ENCODE peak calls at places on chromosome 18, in ten cellular contexts. One of them, this sample, is unnamed.

GRCh38 chr18:4823091-4823490 is 368.0 kb upstream of the DLGAP1 start:
- DNase-seq in tibial nerve: no peak
- DNase-seq in HT1080: no peak
- DNase-seq in fibroblast of lung: no peak
- DNase-seq in NCI-H1417: no peak
- DNase-seq in T-cell: no peak
- DNase-seq in HTR-8/SVneo: no peak
- DNase-seq in activated T-cell treated with anti-CD3 and anti-CD28 coated beads for 1 hour: no peak
- DNase-seq in Peyer's patch: no peak
- DNase-seq in coronary artery: no peak
- DNase-seq in this sample: no peak

GRCh38 chr18:66966171-66966570 is 362.3 kb upstream of the CDH19 start:
- DNase-seq in NCI-H1417: no peak
- DNase-seq in fibroblast of lung: no peak
- DNase-seq in Peyer's patch: no peak
- DNase-seq in HTR-8/SVneo: no peak
- DNase-seq in HT1080: no peak
- DNase-seq in activated T-cell treated with anti-CD3 and anti-CD28 coated beads for 1 hour: no peak
- DNase-seq in T-cell: no peak
- DNase-seq in tibial nerve: no peak
- DNase-seq in coronary artery: no peak
- DNase-seq in this sample: no peak

GRCh38 chr18:47758000-47758399 is 172.5 kb downstream of the SMAD2 start:
- DNase-seq in T-cell: no peak
- DNase-seq in HTR-8/SVneo: no peak
- DNase-seq in coronary artery: no peak
- DNase-seq in fibroblast of lung: no peak
- DNase-seq in activated T-cell treated with anti-CD3 and anti-CD28 coated beads for 1 hour: no peak
- DNase-seq in NCI-H1417: no peak
- DNase-seq in Peyer's patch: no peak
- DNase-seq in HT1080: no peak
- DNase-seq in tibial nerve: no peak
- DNase-seq in this sample: no peak

GRCh38 chr18:78927616-78928015 is 52.0 kb upstream of the SALL3 start:
- DNase-seq in HT1080: no peak
- DNase-seq in Peyer's patch: no peak
- DNase-seq in T-cell: no peak
- DNase-seq in activated T-cell treated with anti-CD3 and anti-CD28 coated beads for 1 hour: no peak
- DNase-seq in coronary artery: no peak
- DNase-seq in fibroblast of lung: no peak
- DNase-seq in NCI-H1417: no peak
- DNase-seq in tibial nerve: no peak
- DNase-seq in HTR-8/SVneo: no peak
- DNase-seq in this sample: no peak

GRCh38 chr18:49359732-49360444 is 100.6 kb downstream of the DYM start:
- DNase-seq in HT1080: peak
- DNase-seq in tibial nerve: no peak
- DNase-seq in HTR-8/SVneo: no peak
- DNase-seq in Peyer's patch: no peak
- DNase-seq in coronary artery: no peak
- DNase-seq in T-cell: no peak
- DNase-seq in fibroblast of lung: peak
- DNase-seq in activated T-cell treated with anti-CD3 and anti-CD28 coated beads for 1 hour: no peak
- DNase-seq in NCI-H1417: no peak
- DNase-seq in this sample: no peak

GRCh38 chr18:24270358-24270936 is 127.2 kb downstream of the OSBPL1A start:
- DNase-seq in tibial nerve: no peak
- DNase-seq in T-cell: no peak
- DNase-seq in activated T-cell treated with anti-CD3 and anti-CD28 coated beads for 1 hour: no peak
- DNase-seq in HT1080: no peak
- DNase-seq in coronary artery: no peak
- DNase-seq in NCI-H1417: no peak
- DNase-seq in Peyer's patch: no peak
- DNase-seq in fibroblast of lung: peak
- DNase-seq in HTR-8/SVneo: no peak
- DNase-seq in this sample: no peak

GRCh38 chr18:78732273-78733210 is 247.1 kb upstream of the SALL3 start:
- DNase-seq in activated T-cell treated with anti-CD3 and anti-CD28 coated beads for 1 hour: no peak
- DNase-seq in HT1080: no peak
- DNase-seq in HTR-8/SVneo: no peak
- DNase-seq in tibial nerve: no peak
- DNase-seq in Peyer's patch: no peak
- DNase-seq in fibroblast of lung: no peak
- DNase-seq in NCI-H1417: no peak
- DNase-seq in T-cell: no peak
- DNase-seq in coronary artery: peak
- DNase-seq in this sample: no peak

GRCh38 chr18:77100751-77101355 is 31.7 kb downstream of the MBP start:
- DNase-seq in fibroblast of lung: no peak
- DNase-seq in activated T-cell treated with anti-CD3 and anti-CD28 coated beads for 1 hour: no peak
- DNase-seq in HTR-8/SVneo: no peak
- DNase-seq in coronary artery: peak
- DNase-seq in tibial nerve: no peak
- DNase-seq in Peyer's patch: no peak
- DNase-seq in T-cell: no peak
- DNase-seq in NCI-H1417: no peak
- DNase-seq in HT1080: no peak
- DNase-seq in this sample: no peak

GRCh38 chr18:42290318-42291307 is 335.6 kb downstream of the PIK3C3 start:
- DNase-seq in HT1080: no peak
- DNase-seq in T-cell: no peak
- DNase-seq in coronary artery: no peak
- DNase-seq in Peyer's patch: no peak
- DNase-seq in fibroblast of lung: no peak
- DNase-seq in tibial nerve: no peak
- DNase-seq in HTR-8/SVneo: no peak
- DNase-seq in activated T-cell treated with anti-CD3 and anti-CD28 coated beads for 1 hour: no peak
- DNase-seq in NCI-H1417: no peak
- DNase-seq in this sample: no peak

GRCh38 chr18:55402731-55403405 is 185.1 kb downstream of the TCF4 start:
- DNase-seq in HTR-8/SVneo: no peak
- DNase-seq in fibroblast of lung: peak
- DNase-seq in T-cell: no peak
- DNase-seq in tibial nerve: no peak
- DNase-seq in activated T-cell treated with anti-CD3 and anti-CD28 coated beads for 1 hour: no peak
- DNase-seq in HT1080: no peak
- DNase-seq in coronary artery: no peak
- DNase-seq in NCI-H1417: peak
- DNase-seq in Peyer's patch: no peak
- DNase-seq in this sample: no peak